ENCODE peak calls at places on chromosomes 5 and 9, in eight cellular contexts. T is endothelial cell, Z is fibroblast of mammary gland, Y is uterus, W is GM13977, R is keratinocyte, J is heart left ventricle, S is neural crest cell. O is an unnamed sample.

GRCh38 chr9:84293001-84293798 is 47.4 kb downstream of the SLC28A3 start:
- DNase-seq in Y (no peak), T (no peak), W (peak), R (no peak), Z (no peak), S (no peak), J (no peak), O (no peak)

GRCh38 chr5:132099073-132099748 is 25.6 kb downstream of the CSF2 start:
- DNase-seq in W (peak), R (no peak), T (no peak), S (no peak), Y (no peak), Z (no peak), J (no peak), O (no peak)

GRCh38 chr9:120078112-120078511 is 501.9 kb downstream of the CDK5RAP2 start:
- DNase-seq in W (no peak), S (no peak), T (no peak), J (no peak), Y (no peak), Z (no peak), R (no peak), O (no peak)

GRCh38 chr9:70962761-70963445 is 158.5 kb downstream of the TRPM3 start:
- DNase-seq in T (no peak), R (no peak), J (no peak), Y (no peak), S (no peak), W (no peak), Z (peak), O (no peak)

GRCh38 chr9:85040141-85040540 is 370.6 kb downstream of the NTRK2 start:
- DNase-seq in J (no peak), T (no peak), W (no peak), R (no peak), Y (no peak), S (no peak), Z (no peak), O (no peak)

GRCh38 chr5:171595801-171596231 is 176.4 kb downstream of the FGF18 start:
- DNase-seq in Y (no peak), R (no peak), W (no peak), J (no peak), T (no peak), S (no peak), Z (peak), O (no peak)

GRCh38 chr5:169801324-169801777 is 164.3 kb downstream of the DOCK2 start:
- DNase-seq in S (no peak), Z (peak), W (no peak), R (no peak), T (no peak), Y (no peak), J (no peak), O (no peak)

GRCh38 chr5:42990892-42991291 is 49.2 kb downstream of the ANXA2R start:
- DNase-seq in J (no peak), S (no peak), Y (no peak), Z (no peak), W (no peak), R (no peak), T (no peak), O (no peak)

GRCh38 chr5:65142511-65143011 is 339.2 kb downstream of the ADAMTS6 start:
- DNase-seq in Y (no peak), T (no peak), S (no peak), R (no peak), W (no peak), Z (peak), J (no peak), O (no peak)

GRCh38 chr9:99743455-99743854 is 78.2 kb upstream of the NR4A3 start:
- DNase-seq in W (no peak), Z (no peak), R (no peak), T (no peak), S (no peak), Y (no peak), J (no peak), O (no peak)

GRCh38 chr5:52922384-52922783 is 66.8 kb upstream of the ITGA2 start:
- DNase-seq in R (peak), S (no peak), W (no peak), J (no peak), T (no peak), Y (no peak), Z (peak), O (no peak)
- TF ChIP-seq CTCF in R (peak), S (no peak), W (no peak), J (no peak), T (no peak), Y (no peak), Z (no peak), O (no peak)

DNA sequence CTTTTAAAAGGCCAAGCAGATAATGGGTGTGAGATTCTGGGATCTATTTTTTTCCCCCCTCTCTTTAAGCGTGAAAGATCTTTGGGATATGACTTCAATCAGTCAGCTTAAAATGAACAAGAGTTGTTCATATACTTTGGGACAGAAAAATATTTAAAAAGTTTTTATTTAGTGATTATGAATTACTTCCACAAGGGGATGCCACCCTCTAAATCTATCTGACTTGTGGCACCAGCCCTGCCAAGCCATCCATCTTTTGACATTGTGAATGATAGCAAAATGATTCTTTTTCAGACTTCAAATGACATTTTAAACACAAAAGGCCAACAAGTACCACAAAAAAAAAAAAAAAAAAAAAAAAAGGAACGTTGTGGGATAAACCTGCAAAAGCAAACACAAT is 111.0 kb upstream of the HMHB1 start:
- DNase-seq in Y (no peak), W (no peak), J (no peak), Z (no peak), T (no peak), R (no peak), S (no peak), O (no peak)
- TF ChIP-seq CTCF in Y (no peak), W (no peak), J (no peak), Z (peak), T (no peak), R (no peak), S (no peak), O (no peak)

GRCh38 chr5:139457653-139458306 is 4.8 kb downstream of the ECSCR start:
- DNase-seq in R (no peak), T (no peak), Y (no peak), Z (no peak), S (no peak), J (no peak), W (peak), O (no peak)
- TF ChIP-seq CTCF in R (no peak), T (no peak), Y (no peak), Z (no peak), S (no peak), J (no peak), W (peak), O (no peak)

DNA sequence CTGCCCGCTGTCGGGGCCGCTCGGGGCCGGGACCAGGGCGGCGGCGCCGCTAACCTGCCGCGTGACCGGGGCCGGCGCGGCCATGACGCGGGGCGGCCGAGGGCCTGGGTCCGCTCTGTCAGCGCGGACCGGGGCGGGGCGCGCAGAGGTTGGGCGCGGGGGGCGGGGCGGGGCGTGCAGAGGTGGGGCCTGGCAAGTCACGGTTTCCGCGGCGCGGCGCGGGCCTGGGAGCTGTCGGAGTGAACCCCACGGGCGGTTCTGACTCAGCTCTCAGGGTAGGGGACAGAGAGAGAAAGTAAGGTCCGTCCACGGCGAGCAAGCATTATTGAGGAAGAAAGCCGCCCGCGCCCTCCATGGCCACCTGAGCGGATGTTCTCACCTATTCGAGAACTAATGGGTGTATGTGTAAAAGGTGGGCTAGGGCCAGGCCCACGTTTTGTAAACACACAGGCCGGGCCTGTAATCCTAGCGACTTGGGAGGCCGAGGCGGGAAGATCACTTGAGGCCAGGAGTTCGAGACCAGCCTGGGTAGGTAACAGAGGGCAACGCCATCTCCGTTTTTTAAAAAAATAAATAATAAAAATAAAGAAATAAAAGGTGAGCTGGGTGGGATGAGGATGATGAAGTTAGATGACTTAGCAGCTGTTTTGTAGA is at the start of gene PRXL2C:
- DNase-seq in W (peak), J (peak), S (no peak), Y (peak), T (peak), R (no peak), Z (peak), O (peak)
- TF ChIP-seq CTCF in W (no peak), J (no peak), S (no peak), Y (no peak), T (no peak), R (no peak), Z (no peak), O (no peak)

DNA sequence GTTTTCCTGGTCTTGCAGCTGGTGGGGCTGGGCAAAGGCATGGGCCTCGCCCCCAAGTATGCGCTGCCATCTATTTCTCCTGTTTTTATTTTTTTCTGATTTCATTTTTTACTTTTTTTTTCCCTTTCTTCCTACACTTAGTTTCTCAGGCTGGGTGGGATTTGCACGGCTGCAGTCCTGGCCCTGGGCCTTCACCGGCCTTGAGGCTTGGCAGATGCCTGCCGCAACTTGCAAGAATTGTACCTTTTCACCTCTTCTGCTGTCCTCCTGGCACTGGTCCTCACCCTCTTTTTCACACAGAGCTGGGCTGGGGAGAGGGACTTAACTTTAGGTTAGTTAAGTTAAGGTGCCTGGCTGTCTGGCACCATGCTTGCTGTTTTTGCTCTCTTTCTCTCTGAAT is 10.3 kb upstream of the IRGM start:
- DNase-seq in S (no peak), R (no peak), Y (no peak), W (no peak), Z (no peak), J (no peak), T (no peak), O (no peak)
- TF ChIP-seq CTCF in S (no peak), R (no peak), Y (no peak), W (no peak), Z (no peak), J (no peak), T (no peak), O (no peak)